ENCODE peak calls at places on chromosomes 16 and 17, in four cellular contexts. X is upper lobe of right lung, P is OCI-LY7, K is heart left ventricle. V is an unnamed sample.

GRCh38 chr17:78397681-78398101 is 19.2 kb downstream of the PGS1 start:
- DNase-seq in X (no peak), P (no peak), K (peak), V (no peak)

GRCh38 chr17:73341350-73342056 is 29.7 kb upstream of the CDC42EP4 start:
- DNase-seq in X (no peak), P (no peak), K (no peak), V (no peak)

GRCh38 chr17:17366941-17367885 is 64.0 kb downstream of the NT5M start:
- DNase-seq in X (peak), P (no peak), K (no peak), V (no peak)

GRCh38 chr16:14366974-14367707 is 262.9 kb downstream of the PARN start:
- DNase-seq in X (no peak), P (no peak), K (no peak), V (no peak)

GRCh38 chr16:59527206-59527997 is 793.3 kb upstream of the GOT2 start:
- DNase-seq in X (no peak), P (no peak), K (no peak), V (peak)

GRCh38 chr17:1979182-1979980 is 45.8 kb downstream of the RTN4RL1 start:
- DNase-seq in X (no peak), P (no peak), K (no peak), V (no peak)

GRCh38 chr16:4911831-4912422 is 25.0 kb downstream of the PPL start:
- DNase-seq in X (no peak), P (no peak), K (no peak), V (peak)

GRCh38 chr16:81204794-81205680 is 33.5 kb upstream of the BCO1 start:
- DNase-seq in X (no peak), P (peak), K (no peak), V (peak)

GRCh38 chr17:14474591-14474990 is 173.7 kb downstream of the HS3ST3B1 start:
- DNase-seq in X (no peak), P (no peak), K (no peak), V (no peak)

GRCh38 chr16:86211800-86212199 is 298.5 kb upstream of the FOXF1 start:
- DNase-seq in X (no peak), P (peak), K (no peak), V (no peak)

GRCh38 chr17:17819111-17819510 is 17.7 kb downstream of the SREBF1 start:
- DNase-seq in X (no peak), P (no peak), K (no peak), V (no peak)

GRCh38 chr17:48841395-48841831 is 10.6 kb downstream of the CALCOCO2 start:
- DNase-seq in X (no peak), P (peak), K (peak), V (peak)

GRCh38 chr17:29588561-29589411 is 662 bp downstream of the GIT1 start:
- DNase-seq in X (peak), P (peak), K (no peak), V (peak)

GRCh38 chr16:80580109-80580832 is 39.5 kb downstream of the DYNLRB2 start:
- DNase-seq in X (no peak), P (no peak), K (no peak), V (peak)

GRCh38 chr17:48492401-48493298 is 38.2 kb downstream of the HOXB1 start:
- DNase-seq in X (peak), P (no peak), K (peak), V (peak)

GRCh38 chr17:50799582-50799981 is 32.3 kb upstream of the ANKRD40CL start:
- DNase-seq in X (no peak), P (no peak), K (no peak), V (no peak)

GRCh38 chr17:29927546-29927945 is 2.5 kb downstream of the SSH2 start:
- DNase-seq in X (no peak), P (no peak), K (no peak), V (peak)

GRCh38 chr16:2339521-2340484 is 725 bp downstream of the ABCA3 start:
- DNase-seq in X (peak), P (no peak), K (peak), V (no peak)

GRCh38 chr17:29664743-29665479 is 42.2 kb upstream of the CORO6 start:
- DNase-seq in X (no peak), P (no peak), K (no peak), V (peak)

GRCh38 chr16:79272141-79272577 is 328.4 kb downstream of the MAF start:
- DNase-seq in X (no peak), P (no peak), K (no peak), V (no peak)

GRCh38 chr17:30530346-30531025 is 53.3 kb downstream of the GOSR1 start:
- DNase-seq in X (no peak), P (no peak), K (no peak), V (peak)

GRCh38 chr17:79609175-79609589 is 1.7 kb downstream of the RBFOX3 start:
- DNase-seq in X (no peak), P (no peak), K (no peak), V (no peak)

GRCh38 chr17:56171186-56171959 is 18.1 kb downstream of the ANKFN1 start:
- DNase-seq in X (no peak), P (no peak), K (no peak), V (no peak)

GRCh38 chr17:56172517-56172982 is 19.3 kb downstream of the ANKFN1 start:
- DNase-seq in X (peak), P (no peak), K (peak), V (no peak)

GRCh38 chr17:56174421-56174820 is 21.1 kb downstream of the ANKFN1 start:
- DNase-seq in X (no peak), P (no peak), K (no peak), V (no peak)

GRCh38 chr17:56173958-56174357 is 20.7 kb downstream of the ANKFN1 start:
- DNase-seq in X (no peak), P (no peak), K (peak), V (no peak)

GRCh38 chr17:56173026-56173425 is 19.8 kb downstream of the ANKFN1 start:
- DNase-seq in X (no peak), P (no peak), K (no peak), V (no peak)
- TF ChIP-seq CTCF in X (no peak), P (no peak), K (no peak), V (no peak)

GRCh38 chr17:41424111-41424635 is at the start of gene KRT37:
- DNase-seq in X (no peak), P (no peak), K (no peak), V (no peak)
- TF ChIP-seq CTCF in X (no peak), P (no peak), K (no peak), V (no peak)

GRCh38 chr16:22075776-22076175 is 16.6 kb upstream of the VWA3A start:
- DNase-seq in X (no peak), P (no peak), K (no peak), V (peak)

GRCh38 chr16:22075043-22075757 is 17.1 kb upstream of the VWA3A start:
- DNase-seq in X (no peak), P (no peak), K (no peak), V (peak)

GRCh38 chr16:22081050-22081449 is 11.3 kb upstream of the VWA3A start:
- DNase-seq in X (no peak), P (no peak), K (no peak), V (no peak)

GRCh38 chr16:22078656-22079055 is 13.7 kb upstream of the VWA3A start:
- DNase-seq in X (no peak), P (no peak), K (no peak), V (no peak)

GRCh38 chr16:22077700-22078313 is 14.5 kb upstream of the VWA3A start:
- DNase-seq in X (no peak), P (peak), K (peak), V (peak)
- TF ChIP-seq CTCF in X (peak), P (peak), K (peak), V (peak)

GRCh38 chr17:81119223-81120148 is 45.8 kb upstream of the PVALEF start:
- DNase-seq in X (peak), P (peak), K (peak), V (peak)
- TF ChIP-seq CTCF in X (no peak), P (no peak), K (no peak), V (no peak)

GRCh38 chr17:38967290-38967738 is at the start of gene FBXO47:
- DNase-seq in X (peak), P (peak), K (peak), V (peak)
- TF ChIP-seq CTCF in X (peak), P (peak), K (peak), V (peak)

GRCh38 chr17:19270347-19270950 is 33.3 kb downstream of the EPN2 start:
- DNase-seq in X (no peak), P (no peak), K (peak), V (no peak)
- TF ChIP-seq CTCF in X (peak), P (no peak), K (peak), V (no peak)

GRCh38 chr16:56789360-56789759 is 59.4 kb downstream of the NUP93 start:
- DNase-seq in X (no peak), P (peak), K (peak), V (peak)
- TF ChIP-seq CTCF in X (peak), P (peak), K (peak), V (peak)

GRCh38 chr16:69494993-69495392 is 70.6 kb downstream of the CYB5B start:
- DNase-seq in X (no peak), P (peak), K (no peak), V (peak)
- TF ChIP-seq CTCF in X (peak), P (peak), K (peak), V (peak)